ENCODE peak calls at places on chromosome 12, in four cellular contexts. Q is ovary, C is retinal pigment epithelial cell, G is fibroblast of pulmonary artery. R is an unnamed sample.

GRCh38 chr12:107310621-107311020 is 217.3 kb upstream of the CRY1 start:
- DNase-seq in C (no peak), Q (no peak), G (no peak), R (no peak)

GRCh38 chr12:89244536-89244935 is 107.8 kb downstream of the DUSP6 start:
- DNase-seq in C (no peak), Q (no peak), G (peak), R (no peak)

GRCh38 chr12:34625116-34625515 is 602.8 kb downstream of the ALG10 start:
- DNase-seq in G (no peak), Q (no peak), C (no peak), R (no peak)

GRCh38 chr12:19894803-19895202 is 455.5 kb downstream of the AEBP2 start:
- DNase-seq in C (no peak), G (peak), Q (no peak), R (no peak)

GRCh38 chr12:130266751-130267150 is 70.9 kb upstream of the PIWIL1 start:
- DNase-seq in G (no peak), Q (no peak), C (no peak), R (peak)

GRCh38 chr12:77343291-77343690 is 277.9 kb upstream of the E2F7 start:
- DNase-seq in C (no peak), G (peak), Q (no peak), R (no peak)

GRCh38 chr12:65948320-65949008 is 124.2 kb downstream of the HMGA2 start:
- DNase-seq in C (peak), G (peak), Q (peak), R (no peak)

GRCh38 chr12:69252033-69252432 is 12.7 kb downstream of the CPSF6 start:
- DNase-seq in G (no peak), C (no peak), Q (no peak), R (no peak)

GRCh38 chr12:47903151-47903611 is 1.6 kb downstream of the VDR start:
- DNase-seq in G (peak), Q (no peak), C (no peak), R (no peak)

GRCh38 chr12:42792265-42792664 is 202.7 kb upstream of the PRICKLE1 start:
- DNase-seq in C (no peak), G (no peak), Q (no peak), R (no peak)

GRCh38 chr12:109949089-109949488 is 47.1 kb downstream of the GIT2 start:
- DNase-seq in Q (no peak), C (peak), G (peak), R (no peak)

GRCh38 chr12:58172433-58173073 is 231.2 kb downstream of the ATP23 start:
- DNase-seq in C (no peak), G (no peak), Q (no peak), R (no peak)

DNA sequence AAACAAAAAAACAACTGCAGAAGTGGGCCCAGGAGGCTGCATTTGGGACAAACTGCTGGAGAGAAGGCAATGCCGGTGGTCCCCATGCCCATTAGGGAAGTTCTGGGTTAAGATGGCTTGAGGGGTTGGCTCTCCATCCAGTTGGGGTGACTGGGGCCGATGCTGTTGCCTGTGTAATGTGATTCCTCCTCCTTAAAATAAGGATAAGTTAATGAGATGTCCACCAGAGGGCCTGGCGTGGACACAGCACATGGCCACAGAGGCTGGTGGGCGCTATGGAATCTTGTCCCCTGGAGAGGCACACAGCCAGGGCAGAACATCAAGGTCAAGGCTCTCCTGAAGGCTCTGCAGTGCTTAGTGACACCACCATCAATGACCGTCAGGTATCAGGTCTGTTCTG is 1.0 kb upstream of the TESC start:
- DNase-seq in G (peak), C (no peak), Q (no peak), R (peak)
- TF ChIP-seq CTCF in G (peak), C (peak), Q (no peak), R (peak)

GRCh38 chr12:1660304-1661187 is 30.3 kb upstream of the ADIPOR2 start:
- DNase-seq in C (no peak), Q (peak), G (peak), R (no peak)
- H3K4me3 ChIP-seq in C (no peak), Q (no peak), G (no peak), R (no peak)

DNA sequence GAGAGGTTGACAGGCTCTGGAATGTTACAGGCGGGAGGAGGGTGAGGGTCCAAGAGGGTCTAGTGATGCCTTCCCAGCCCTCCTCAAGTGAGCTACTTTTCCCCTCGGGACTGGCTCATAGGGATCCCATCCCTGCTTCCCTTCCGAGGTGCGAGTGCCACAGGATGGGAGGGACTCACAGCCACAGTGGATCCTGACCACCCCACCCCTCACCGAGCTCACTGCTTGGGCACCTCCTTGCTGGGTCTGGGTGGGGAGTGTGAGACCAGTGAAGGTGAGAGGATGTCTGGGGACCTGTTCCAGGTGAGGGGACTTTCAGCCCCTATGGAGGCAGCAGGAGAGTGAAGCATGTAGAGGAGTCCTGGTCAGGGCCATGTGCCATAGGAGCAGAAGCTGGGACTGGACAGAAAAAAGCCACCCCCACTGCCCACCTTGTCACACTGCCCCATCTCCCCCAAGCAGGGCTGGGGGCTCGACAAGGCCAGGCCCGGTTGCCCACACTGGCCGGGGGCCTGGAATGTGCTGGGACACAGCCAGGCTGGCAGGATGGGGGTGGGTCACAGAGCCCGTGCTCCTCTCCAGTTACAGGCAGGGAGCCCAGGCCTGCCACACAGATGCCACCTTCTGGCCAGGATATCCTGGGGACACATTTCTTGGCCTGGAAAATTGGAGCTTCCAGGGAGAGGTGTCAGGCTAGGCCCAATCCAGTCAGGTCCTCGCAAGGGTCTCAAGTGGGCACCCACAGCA is 1.7 kb upstream of the TNS2 start:
- DNase-seq in G (no peak), C (no peak), Q (peak), R (no peak)
- TF ChIP-seq CTCF in G (peak), C (peak), Q (no peak), R (peak)

GRCh38 chr12:25960176-25960575 is 1.7 kb downstream of the RASSF8 start:
- DNase-seq in C (no peak), G (peak), Q (peak), R (peak)
- H3K4me3 ChIP-seq in C (peak), G (peak), Q (peak), R (peak)

GRCh38 chr12:113135178-113136127 is at the start of gene RASAL1:
- DNase-seq in Q (no peak), C (no peak), G (no peak), R (peak)
- TF ChIP-seq CTCF in Q (no peak), C (peak), G (no peak), R (peak)

R was measured in WERI-Rb-1.